ENCODE peak calls at places on chromosomes 4 and X, in seven cellular contexts. One of them, this sample, is unnamed.

GRCh38 chr4:2085496-2085901 is 26.4 kb downstream of the NAT8L start:
- DNase-seq in progenitor cell of endocrine pancreas: no peak
- DNase-seq in tibial artery: no peak
- DNase-seq in fibroblast of lung: no peak
- DNase-seq in IMR-90: no peak
- DNase-seq in PC-9: no peak
- DNase-seq in GM12865: no peak
- DNase-seq in this sample: no peak

GRCh38 chr4:140748171-140748570 is 8.0 kb downstream of the TBC1D9 start:
- DNase-seq in PC-9: no peak
- DNase-seq in progenitor cell of endocrine pancreas: no peak
- DNase-seq in IMR-90: no peak
- DNase-seq in tibial artery: no peak
- DNase-seq in GM12865: no peak
- DNase-seq in fibroblast of lung: no peak
- DNase-seq in this sample: no peak

GRCh38 chr4:144611850-144612249 is 34.1 kb upstream of the HHIP start:
- DNase-seq in fibroblast of lung: peak
- DNase-seq in progenitor cell of endocrine pancreas: no peak
- DNase-seq in IMR-90: peak
- DNase-seq in tibial artery: no peak
- DNase-seq in GM12865: peak
- DNase-seq in PC-9: no peak
- DNase-seq in this sample: peak

GRCh38 chrX:49282647-49283011 is 13.0 kb downstream of the PPP1R3F start:
- DNase-seq in GM12865: no peak
- DNase-seq in tibial artery: no peak
- DNase-seq in progenitor cell of endocrine pancreas: no peak
- DNase-seq in fibroblast of lung: peak
- DNase-seq in IMR-90: peak
- DNase-seq in PC-9: no peak
- DNase-seq in this sample: no peak

GRCh38 chrX:39261446-39262147 is 460.3 kb downstream of the MID1IP1 start:
- DNase-seq in tibial artery: no peak
- DNase-seq in fibroblast of lung: peak
- DNase-seq in progenitor cell of endocrine pancreas: no peak
- DNase-seq in PC-9: no peak
- DNase-seq in IMR-90: no peak
- DNase-seq in GM12865: peak
- DNase-seq in this sample: peak

GRCh38 chrX:100409316-100410082 is 574 bp downstream of the PCDH19 start:
- DNase-seq in GM12865: no peak
- DNase-seq in IMR-90: no peak
- DNase-seq in PC-9: no peak
- DNase-seq in progenitor cell of endocrine pancreas: no peak
- DNase-seq in fibroblast of lung: no peak
- DNase-seq in tibial artery: no peak
- DNase-seq in this sample: no peak

GRCh38 chr4:186651181-186651603 is 72.5 kb downstream of the FAT1 start:
- DNase-seq in PC-9: no peak
- DNase-seq in fibroblast of lung: no peak
- DNase-seq in progenitor cell of endocrine pancreas: no peak
- DNase-seq in IMR-90: no peak
- DNase-seq in GM12865: no peak
- DNase-seq in tibial artery: no peak
- DNase-seq in this sample: no peak

GRCh38 chrX:23003121-23003520 is 3.4 kb downstream of the DDX53 start:
- DNase-seq in GM12865: no peak
- DNase-seq in tibial artery: no peak
- DNase-seq in IMR-90: peak
- DNase-seq in PC-9: no peak
- DNase-seq in fibroblast of lung: peak
- DNase-seq in progenitor cell of endocrine pancreas: no peak
- DNase-seq in this sample: no peak

GRCh38 chr4:176795441-176795840 is 2.7 kb upstream of the VEGFC start:
- DNase-seq in tibial artery: no peak
- DNase-seq in PC-9: no peak
- DNase-seq in IMR-90: no peak
- DNase-seq in progenitor cell of endocrine pancreas: no peak
- DNase-seq in GM12865: no peak
- DNase-seq in fibroblast of lung: no peak
- DNase-seq in this sample: no peak

GRCh38 chrX:133606990-133607389 is 191.7 kb upstream of the GPC4 start:
- DNase-seq in tibial artery: no peak
- DNase-seq in progenitor cell of endocrine pancreas: no peak
- DNase-seq in IMR-90: no peak
- DNase-seq in PC-9: no peak
- DNase-seq in GM12865: no peak
- DNase-seq in fibroblast of lung: no peak
- DNase-seq in this sample: no peak

GRCh38 chrX:101357166-101357795 is 8.7 kb upstream of the TIMM8A start:
- DNase-seq in GM12865: peak
- DNase-seq in PC-9: no peak
- DNase-seq in fibroblast of lung: peak
- DNase-seq in IMR-90: peak
- DNase-seq in tibial artery: no peak
- DNase-seq in progenitor cell of endocrine pancreas: no peak
- DNase-seq in this sample: no peak

GRCh38 chr4:970854-971520 is 2.4 kb downstream of the DGKQ start:
- DNase-seq in PC-9: no peak
- DNase-seq in tibial artery: no peak
- DNase-seq in GM12865: no peak
- DNase-seq in fibroblast of lung: no peak
- DNase-seq in IMR-90: no peak
- DNase-seq in progenitor cell of endocrine pancreas: no peak
- DNase-seq in this sample: no peak

GRCh38 chrX:140447150-140447549 is 57.7 kb downstream of the SOX3 start:
- DNase-seq in progenitor cell of endocrine pancreas: no peak
- DNase-seq in IMR-90: no peak
- DNase-seq in fibroblast of lung: no peak
- DNase-seq in PC-9: no peak
- DNase-seq in GM12865: no peak
- DNase-seq in tibial artery: no peak
- DNase-seq in this sample: no peak

GRCh38 chr4:23805381-23805780 is 84.5 kb downstream of the PPARGC1A start:
- DNase-seq in fibroblast of lung: peak
- DNase-seq in progenitor cell of endocrine pancreas: no peak
- DNase-seq in PC-9: no peak
- DNase-seq in GM12865: no peak
- DNase-seq in IMR-90: peak
- DNase-seq in tibial artery: no peak
- DNase-seq in this sample: no peak

GRCh38 chrX:76148011-76148665 is 24.7 kb upstream of the PBDC1 start:
- DNase-seq in PC-9: peak
- DNase-seq in GM12865: peak
- DNase-seq in IMR-90: peak
- DNase-seq in progenitor cell of endocrine pancreas: no peak
- DNase-seq in tibial artery: no peak
- DNase-seq in fibroblast of lung: peak
- DNase-seq in this sample: peak

GRCh38 chr4:8400641-8401325 is 39.7 kb downstream of the ACOX3 start:
- DNase-seq in GM12865: no peak
- DNase-seq in IMR-90: no peak
- DNase-seq in tibial artery: no peak
- DNase-seq in fibroblast of lung: no peak
- DNase-seq in PC-9: no peak
- DNase-seq in progenitor cell of endocrine pancreas: no peak
- DNase-seq in this sample: no peak

DNA sequence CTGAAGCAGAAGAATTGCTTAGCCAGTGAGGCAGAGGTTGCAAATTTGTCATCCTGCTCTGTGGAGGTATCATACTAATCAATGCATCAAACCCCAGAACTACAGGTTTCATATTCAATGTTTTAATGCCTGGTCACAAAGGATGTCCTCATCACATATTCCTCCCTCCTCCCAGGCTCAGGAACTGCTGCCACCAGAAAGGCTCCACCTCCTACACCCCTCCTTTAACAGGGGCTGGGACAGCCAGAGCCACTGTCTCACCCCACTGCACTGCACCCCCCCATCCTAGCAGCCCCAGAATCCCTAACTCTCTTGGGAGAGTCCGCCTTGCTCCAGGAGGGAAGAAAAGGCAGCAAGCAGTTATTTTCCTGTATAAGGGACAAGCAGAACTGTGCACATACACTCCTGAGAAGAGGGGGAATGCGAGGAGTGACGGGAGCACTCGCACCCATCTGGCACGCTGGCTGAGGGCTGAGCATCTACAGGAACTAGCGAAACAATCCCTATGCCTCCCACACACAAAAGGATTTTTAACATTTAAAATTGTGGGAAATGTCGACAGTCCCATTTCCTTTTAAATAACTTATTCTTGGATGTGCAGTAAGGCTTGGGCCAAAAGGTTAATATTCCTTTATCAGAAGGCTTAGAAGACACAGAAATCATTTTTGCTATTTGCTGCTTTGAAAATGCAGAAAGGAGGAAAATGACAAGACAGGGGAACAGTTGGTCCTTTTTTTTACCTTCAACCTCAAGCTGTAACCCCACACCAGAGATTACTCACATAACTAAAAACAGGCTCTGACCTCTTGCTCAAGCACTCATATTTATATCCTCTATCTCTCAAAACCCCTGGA is 27.8 kb downstream of the CD99L2 start:
- DNase-seq in tibial artery: no peak
- DNase-seq in GM12865: no peak
- DNase-seq in IMR-90: peak
- DNase-seq in progenitor cell of endocrine pancreas: no peak
- DNase-seq in fibroblast of lung: peak
- DNase-seq in PC-9: no peak
- DNase-seq in this sample: no peak
- TF ChIP-seq CTCF in tibial artery: no peak
- TF ChIP-seq CTCF in GM12865: no peak
- TF ChIP-seq CTCF in IMR-90: no peak
- TF ChIP-seq CTCF in progenitor cell of endocrine pancreas: no peak
- TF ChIP-seq CTCF in fibroblast of lung: no peak
- TF ChIP-seq CTCF in PC-9: no peak
- TF ChIP-seq CTCF in this sample: no peak

DNA sequence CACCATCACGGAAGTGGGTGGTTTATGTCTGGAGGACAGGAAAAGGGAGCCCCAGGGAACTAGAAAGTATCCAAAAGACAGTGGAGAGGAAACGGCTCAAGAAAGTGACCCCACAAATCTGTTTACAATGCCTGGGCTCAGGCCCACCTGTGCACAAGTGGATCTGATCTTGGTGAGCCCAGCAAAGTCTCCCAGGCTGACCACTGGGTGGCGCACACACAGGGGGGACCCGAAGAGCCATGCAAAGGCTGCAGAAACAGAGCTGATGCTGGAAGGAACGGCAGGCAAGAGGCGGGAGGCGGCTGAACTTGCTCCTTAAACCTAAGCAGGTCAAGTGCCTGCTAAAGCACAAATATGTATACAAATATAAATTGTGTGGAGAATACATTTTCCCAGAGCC is 9.6 kb downstream of the HAUS7 start:
- DNase-seq in IMR-90: peak
- DNase-seq in GM12865: peak
- DNase-seq in fibroblast of lung: peak
- DNase-seq in PC-9: peak
- DNase-seq in tibial artery: no peak
- DNase-seq in progenitor cell of endocrine pancreas: peak
- DNase-seq in this sample: peak
- TF ChIP-seq CTCF in IMR-90: peak
- TF ChIP-seq CTCF in GM12865: peak
- TF ChIP-seq CTCF in fibroblast of lung: peak
- TF ChIP-seq CTCF in PC-9: peak
- TF ChIP-seq CTCF in tibial artery: peak
- TF ChIP-seq CTCF in progenitor cell of endocrine pancreas: peak
- TF ChIP-seq CTCF in this sample: peak

GRCh38 chrX:115058276-115058675 is 40.9 kb upstream of the IL13RA2 start:
- DNase-seq in GM12865: no peak
- DNase-seq in IMR-90: peak
- DNase-seq in progenitor cell of endocrine pancreas: no peak
- DNase-seq in PC-9: no peak
- DNase-seq in tibial artery: no peak
- DNase-seq in fibroblast of lung: peak
- DNase-seq in this sample: no peak

GRCh38 chrX:115053223-115053622 is 35.8 kb upstream of the IL13RA2 start:
- DNase-seq in GM12865: no peak
- DNase-seq in PC-9: no peak
- DNase-seq in IMR-90: no peak
- DNase-seq in progenitor cell of endocrine pancreas: no peak
- DNase-seq in tibial artery: no peak
- DNase-seq in fibroblast of lung: no peak
- DNase-seq in this sample: no peak

DNA sequence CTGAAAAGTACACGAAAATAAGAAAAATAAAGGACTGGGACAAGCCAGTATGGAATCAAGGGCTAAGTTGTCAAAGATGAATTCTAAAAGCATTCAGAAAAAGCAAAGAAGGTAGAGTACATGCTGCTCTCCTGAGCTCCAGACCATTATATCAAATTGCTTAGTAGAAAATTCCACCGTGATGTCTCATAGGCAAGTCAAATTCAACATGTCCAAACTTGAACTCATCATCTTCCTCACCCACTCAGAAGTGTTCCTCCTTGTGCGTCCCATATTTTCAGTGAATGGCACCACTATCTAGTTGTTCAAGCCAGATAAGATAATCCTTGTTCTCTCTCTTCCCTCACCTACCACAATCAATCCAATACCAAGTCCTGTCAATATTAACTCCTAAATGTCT is 37.5 kb upstream of the IL13RA2 start:
- DNase-seq in PC-9: no peak
- DNase-seq in IMR-90: no peak
- DNase-seq in progenitor cell of endocrine pancreas: no peak
- DNase-seq in fibroblast of lung: no peak
- DNase-seq in tibial artery: no peak
- DNase-seq in GM12865: no peak
- DNase-seq in this sample: no peak
- TF ChIP-seq CTCF in PC-9: no peak
- TF ChIP-seq CTCF in IMR-90: no peak
- TF ChIP-seq CTCF in progenitor cell of endocrine pancreas: no peak
- TF ChIP-seq CTCF in fibroblast of lung: no peak
- TF ChIP-seq CTCF in tibial artery: no peak
- TF ChIP-seq CTCF in GM12865: no peak
- TF ChIP-seq CTCF in this sample: no peak

DNA sequence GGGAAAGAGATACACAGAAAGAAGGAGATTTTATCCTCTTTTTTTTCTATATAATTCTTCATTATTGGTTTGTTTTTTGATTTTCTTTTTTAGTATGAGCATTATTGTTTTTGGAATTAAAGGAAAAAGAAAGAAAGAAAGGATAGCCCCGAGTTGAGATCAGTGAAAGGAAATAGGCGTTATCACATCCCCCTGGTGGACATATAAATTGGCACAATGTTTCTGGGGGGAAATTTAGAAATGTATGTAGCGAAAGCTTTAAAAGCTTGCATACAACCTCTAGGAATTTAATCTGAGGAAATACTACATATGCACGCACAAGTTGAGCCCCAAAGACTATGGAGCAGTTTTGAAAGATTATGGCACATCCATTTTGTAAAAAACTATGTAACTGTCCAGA is 226.3 kb upstream of the LDB2 start:
- DNase-seq in PC-9: no peak
- DNase-seq in IMR-90: no peak
- DNase-seq in tibial artery: no peak
- DNase-seq in fibroblast of lung: no peak
- DNase-seq in GM12865: no peak
- DNase-seq in progenitor cell of endocrine pancreas: no peak
- DNase-seq in this sample: no peak
- TF ChIP-seq CTCF in PC-9: no peak
- TF ChIP-seq CTCF in IMR-90: peak
- TF ChIP-seq CTCF in tibial artery: no peak
- TF ChIP-seq CTCF in fibroblast of lung: no peak
- TF ChIP-seq CTCF in GM12865: peak
- TF ChIP-seq CTCF in progenitor cell of endocrine pancreas: peak
- TF ChIP-seq CTCF in this sample: no peak

This sample was measured in Calu3.